ENCODE peak calls at places on chromosomes 3 and 15, in five cellular contexts. D is HT1080, M is activated T-helper 1 cell treated with Interleukin-2 at 50 U/mL for 16 hours, A is astrocyte of the spinal cord, K is amniotic stem cell. X is an unnamed sample.

GRCh38 chr15:36079021-36079420 is 500.4 kb upstream of the CDIN1 start:
- DNase-seq in D (no peak), M (no peak), A (no peak), K (no peak), X (no peak)

GRCh38 chr15:97652041-97652440 is 308.5 kb upstream of the ARRDC4 start:
- DNase-seq in D (no peak), M (no peak), A (no peak), K (no peak), X (no peak)

GRCh38 chr3:188416041-188416440 is 262.1 kb downstream of the LPP start:
- DNase-seq in D (no peak), M (no peak), A (no peak), K (peak), X (no peak)

GRCh38 chr3:126070146-126070545 is 13.8 kb downstream of the SLC41A3 start:
- DNase-seq in D (no peak), M (no peak), A (no peak), K (no peak), X (no peak)

GRCh38 chr15:101167791-101168462 is 83.9 kb downstream of the CHSY1 start:
- DNase-seq in D (peak), M (peak), A (peak), K (no peak), X (peak)

GRCh38 chr15:74235962-74236361 is at the start of gene CCDC33:
- DNase-seq in D (no peak), M (no peak), A (no peak), K (no peak), X (no peak)

GRCh38 chr15:71116366-71116765 is 1.1 kb downstream of the THSD4 start:
- DNase-seq in D (no peak), M (no peak), A (no peak), K (no peak), X (no peak)

GRCh38 chr15:90364251-90364650 is 12.2 kb downstream of the ZNF774 start:
- DNase-seq in D (peak), M (no peak), A (peak), K (no peak), X (peak)

GRCh38 chr15:89835190-89835564 is 20.5 kb upstream of the ANPEP start:
- DNase-seq in D (no peak), M (no peak), A (no peak), K (no peak), X (no peak)

GRCh38 chr3:98730338-98730737 is 32.8 kb upstream of the ST3GAL6 start:
- DNase-seq in D (peak), M (no peak), A (peak), K (no peak), X (peak)

GRCh38 chr15:56017920-56018319 is 24.5 kb upstream of the NEDD4 start:
- DNase-seq in D (no peak), M (no peak), A (no peak), K (no peak), X (no peak)

GRCh38 chr15:90221251-90221900 is 12.4 kb downstream of the CIB1 start:
- DNase-seq in D (peak), M (no peak), A (peak), K (peak), X (peak)

GRCh38 chr15:36658321-36658720 is 78.9 kb downstream of the CDIN1 start:
- DNase-seq in D (no peak), M (no peak), A (no peak), K (no peak), X (peak)

GRCh38 chr3:168877899-168878298 is 782.2 kb upstream of the GOLIM4 start:
- DNase-seq in D (no peak), M (no peak), A (no peak), K (no peak), X (no peak)

GRCh38 chr3:177519588-177519987 is 322.3 kb upstream of the TBL1XR1 start:
- DNase-seq in D (no peak), M (no peak), A (no peak), K (no peak), X (no peak)

GRCh38 chr3:50600841-50601591 is 10.6 kb downstream of the CISH start:
- DNase-seq in D (peak), M (peak), A (peak), K (peak), X (peak)

GRCh38 chr3:65436580-65436979 is 602.1 kb downstream of the MAGI1 start:
- DNase-seq in D (peak), M (no peak), A (peak), K (no peak), X (peak)

GRCh38 chr3:6528951-6529350 is 332.0 kb upstream of the GRM7 start:
- DNase-seq in D (peak), M (no peak), A (no peak), K (no peak), X (no peak)

GRCh38 chr15:80779658-80780415 is 667 bp downstream of the CEMIP start:
- DNase-seq in D (peak), M (no peak), A (peak), K (no peak), X (peak)

GRCh38 chr3:22608721-22609120 is 594.4 kb upstream of the UBE2E2 start:
- DNase-seq in D (no peak), M (no peak), A (no peak), K (no peak), X (no peak)

GRCh38 chr3:29152379-29152778 is 128.5 kb upstream of the RBMS3 start:
- DNase-seq in D (peak), M (no peak), A (no peak), K (no peak), X (peak)

GRCh38 chr3:57130426-57131209 is 34.5 kb downstream of the IL17RD start:
- DNase-seq in D (no peak), M (no peak), A (peak), K (no peak), X (peak)

GRCh38 chr15:90482124-90483011 is 47.4 kb upstream of the CRTC3 start:
- DNase-seq in D (peak), M (no peak), A (peak), K (no peak), X (peak)

GRCh38 chr15:46091860-46092450 is 457.1 kb downstream of the SQOR start:
- DNase-seq in D (peak), M (no peak), A (peak), K (peak), X (peak)

GRCh38 chr3:11690863-11691833 is 47.4 kb upstream of the VGLL4 start:
- DNase-seq in D (peak), M (no peak), A (peak), K (no peak), X (no peak)

GRCh38 chr3:43378066-43378935 is 92.0 kb downstream of the SNRK start:
- DNase-seq in D (peak), M (peak), A (peak), K (peak), X (peak)

GRCh38 chr15:41182266-41182665 is 48.3 kb downstream of the EXD1 start:
- DNase-seq in D (no peak), M (no peak), A (no peak), K (no peak), X (no peak)

GRCh38 chr3:13217736-13218540 is 144.7 kb upstream of the IQSEC1 start:
- DNase-seq in D (peak), M (no peak), A (peak), K (no peak), X (peak)